ENCODE peak calls at places on chromosomes 13 and 19, in six cellular contexts. M is amniotic stem cell, V is GM20000, A is kidney glomerular epithelial cell, U is lower leg skin, I is ELR. F is an unnamed sample.
A peak's percentile ranks its signal among the peaks of the same experiment; 100 is the strongest.

GRCh38 chr13:111183959-111184684 is 69.0 kb downstream of the ARHGEF7 start:
- DNase-seq in M (no peak), V (no peak), A (no peak), U (no peak), I (no peak), F (peak; percentile 11)

GRCh38 chr13:52780092-52780491 is 40.5 kb upstream of the CNMD start:
- DNase-seq in M (no peak), V (no peak), A (no peak), U (no peak), I (no peak), F (peak; percentile 67)

GRCh38 chr13:21344662-21345176 is 114.4 kb downstream of the ZDHHC20 start:
- DNase-seq in M (no peak), V (no peak), A (no peak), U (no peak), I (no peak), F (no peak)

GRCh38 chr13:73667756-73668155 is 466.4 kb downstream of the KLF12 start:
- DNase-seq in M (no peak), V (no peak), A (no peak), U (no peak), I (no peak), F (no peak)

GRCh38 chr19:5037936-5038335 is 69.0 kb downstream of the KDM4B start:
- DNase-seq in M (no peak), V (no peak), A (no peak), U (no peak), I (no peak), F (no peak)

GRCh38 chr13:102983496-102983895 is 82.7 kb downstream of the SLC10A2 start:
- DNase-seq in M (peak; percentile 12), V (no peak), A (peak; percentile 71), U (no peak), I (peak; percentile 15), F (no peak)

GRCh38 chr19:12750851-12751250 is 740 bp upstream of the BEST2 start:
- DNase-seq in M (no peak), V (no peak), A (no peak), U (no peak), I (no peak), F (no peak)

GRCh38 chr13:90448466-90449037 is 898.9 kb upstream of the MIR17HG start:
- DNase-seq in M (no peak), V (no peak), A (no peak), U (no peak), I (peak; percentile 10), F (no peak)

GRCh38 chr19:54233941-54234340 is 8.6 kb downstream of the LILRA6 start:
- DNase-seq in M (no peak), V (no peak), A (no peak), U (no peak), I (no peak), F (no peak)

GRCh38 chr13:37747071-37747612 is 122.4 kb downstream of the TRPC4 start:
- DNase-seq in M (peak; percentile 79), V (no peak), A (no peak), U (no peak), I (peak; percentile 85), F (no peak)

GRCh38 chr19:8017808-8018207 is 12.4 kb upstream of the ELAVL1 start:
- DNase-seq in M (no peak), V (peak; percentile 74), A (no peak), U (no peak), I (no peak), F (peak; percentile 34)

GRCh38 chr19:9917322-9917721 is 19.0 kb downstream of the OLFM2 start:
- DNase-seq in M (no peak), V (no peak), A (peak; percentile 7), U (no peak), I (peak; percentile 73), F (peak; percentile 18)

GRCh38 chr19:34661357-34661756 is 15.6 kb downstream of the SCGB2B2 start:
- DNase-seq in M (no peak), V (no peak), A (no peak), U (no peak), I (no peak), F (no peak)

GRCh38 chr13:79380943-79381445 is 25.1 kb downstream of the RBM26 start:
- DNase-seq in M (no peak), V (no peak), A (no peak), U (no peak), I (no peak), F (no peak)

GRCh38 chr19:28718909-28719308 is 494.0 kb downstream of the UQCRFS1 start:
- DNase-seq in M (no peak), V (no peak), A (no peak), U (no peak), I (no peak), F (no peak)

GRCh38 chr19:4058696-4059492 is 7.8 kb downstream of the ZBTB7A start:
- DNase-seq in M (no peak), V (no peak), A (no peak), U (no peak), I (no peak), F (no peak)

GRCh38 chr19:7196721-7197168 is 97.5 kb downstream of the INSR start:
- DNase-seq in M (no peak), V (no peak), A (no peak), U (peak; percentile 74), I (no peak), F (no peak)

GRCh38 chr13:66492479-66492878 is 737.7 kb downstream of the PCDH9 start:
- DNase-seq in M (no peak), V (no peak), A (peak; percentile 4), U (no peak), I (peak; percentile 19), F (no peak)

GRCh38 chr13:98105929-98106336 is 37.0 kb upstream of the FARP1 start:
- DNase-seq in M (no peak), V (no peak), A (no peak), U (no peak), I (peak; percentile 23), F (peak; percentile 52)

GRCh38 chr13:19587635-19588300 is 26.4 kb upstream of the TPTE2 start:
- DNase-seq in M (no peak), V (peak; percentile 46), A (peak; percentile 38), U (no peak), I (peak; percentile 79), F (peak; percentile 79)

GRCh38 chr13:99198630-99199029 is 2.0 kb upstream of the UBAC2 start:
- DNase-seq in M (no peak), V (no peak), A (no peak), U (peak; percentile 11), I (no peak), F (no peak)

GRCh38 chr19:41774515-41774980 is 19.2 kb downstream of the CEACAM6 start:
- DNase-seq in M (no peak), V (no peak), A (no peak), U (no peak), I (no peak), F (no peak)

GRCh38 chr13:32229443-32229842 is 85.7 kb downstream of the ZAR1L start:
- DNase-seq in M (no peak), V (no peak), A (no peak), U (no peak), I (no peak), F (peak; percentile 53)

GRCh38 chr13:36919206-36919832 is 719 bp downstream of the SMAD9 start:
- DNase-seq in M (no peak), V (no peak), A (peak; percentile 25), U (no peak), I (peak; percentile 57), F (peak; percentile 73)

GRCh38 chr13:48400090-48400694 is 12.7 kb downstream of the LPAR6 start:
- DNase-seq in M (no peak), V (no peak), A (no peak), U (no peak), I (peak; percentile 30), F (no peak)

GRCh38 chr19:2561895-2562294 is 86.0 kb downstream of the GADD45B start:
- DNase-seq in M (no peak), V (peak; percentile 87), A (no peak), U (no peak), I (no peak), F (no peak)

GRCh38 chr13:51958217-51958547 is 53.1 kb downstream of the ATP7B start:
- DNase-seq in M (no peak), V (no peak), A (no peak), U (no peak), I (no peak), F (no peak)

F was measured in SJCRH30.